ENCODE peak calls at places on chromosomes 2 and 18, in seven cellular contexts. S, N, E, W, G, L and Z are unnamed samples.

GRCh38 chr2:3597567-3597966 is 2.7 kb downstream of the COLEC11 start:
- DNase-seq in N (no peak), G (no peak), L (no peak), W (no peak), E (no peak), S (no peak), Z (no peak)

GRCh38 chr2:240206630-240207029 is 66.2 kb upstream of the OTOS start:
- DNase-seq in L (no peak), E (no peak), N (no peak), W (no peak), S (no peak), G (no peak), Z (no peak)

GRCh38 chr2:187877391-187877790 is 323.2 kb upstream of the TFPI start:
- DNase-seq in S (no peak), W (no peak), G (no peak), L (no peak), E (no peak), N (no peak), Z (no peak)

GRCh38 chr2:32977228-32977758 is 30.5 kb downstream of the LTBP1 start:
- DNase-seq in G (peak; percentile 94), S (no peak), E (no peak), W (no peak), L (peak; percentile 12), N (no peak), Z (no peak)

GRCh38 chr2:28036307-28036706 is 145.8 kb downstream of the BABAM2 start:
- DNase-seq in E (no peak), G (no peak), S (no peak), L (no peak), W (no peak), N (no peak), Z (no peak)

GRCh38 chr2:96241901-96242611 is 23.7 kb downstream of the TMEM127 start:
- DNase-seq in N (peak; percentile 34), W (no peak), S (no peak), E (no peak), L (peak; percentile 20), G (peak; percentile 55), Z (no peak)

GRCh38 chr2:144320491-144320890 is 199.4 kb downstream of the ZEB2 start:
- DNase-seq in S (no peak), G (peak; percentile 33), N (peak; percentile 46), L (no peak), W (peak; percentile 26), E (no peak), Z (no peak)

GRCh38 chr2:57877811-57878572 is 168.6 kb upstream of the VRK2 start:
- DNase-seq in N (no peak), L (no peak), E (no peak), G (no peak), S (peak; percentile 81), W (no peak), Z (no peak)

GRCh38 chr2:226198956-226199355 is 600.7 kb downstream of the IRS1 start:
- DNase-seq in L (no peak), E (no peak), N (no peak), S (no peak), W (no peak), G (no peak), Z (no peak)

GRCh38 chr18:48563027-48563426 is 24.2 kb downstream of the CTIF start:
- DNase-seq in G (peak; percentile 46), W (no peak), E (no peak), N (no peak), S (no peak), L (no peak), Z (no peak)

GRCh38 chr18:8423051-8423558 is 186.1 kb upstream of the RAB12 start:
- DNase-seq in E (no peak), N (no peak), L (no peak), W (no peak), G (no peak), S (no peak), Z (no peak)

GRCh38 chr2:54331095-54331835 is 75.2 kb upstream of the TSPYL6 start:
- DNase-seq in S (no peak), G (no peak), N (no peak), L (peak; percentile 43), W (no peak), E (no peak), Z (no peak)

GRCh38 chr2:1653956-1654695 is 90.2 kb downstream of the PXDN start:
- DNase-seq in G (peak; percentile 27), N (no peak), E (no peak), L (no peak), S (no peak), W (no peak), Z (no peak)

GRCh38 chr2:178700922-178701342 is 106.3 kb downstream of the TTN start:
- DNase-seq in N (no peak), L (peak; percentile 77), W (no peak), G (no peak), E (no peak), S (no peak), Z (no peak)

GRCh38 chr2:35447210-35447609 is 908.4 kb upstream of the CRIM1 start:
- DNase-seq in W (no peak), L (no peak), E (no peak), N (no peak), S (no peak), G (no peak), Z (no peak)

GRCh38 chr2:232024457-232024856 is 62.9 kb downstream of the DIS3L2 start:
- DNase-seq in S (no peak), W (no peak), N (no peak), L (no peak), G (no peak), E (no peak), Z (no peak)